ENCODE peak calls at places on chromosomes 11 and 22, in nine cellular contexts. L, A, T, N, Y, F, H, E and K are unnamed samples.
A peak's percentile ranks its signal among the peaks of the same experiment; 100 is the strongest.

GRCh38 chr11:118003021-118003423 is 16.8 kb downstream of the IL10RA start:
- DNase-seq in H (no peak), Y (no peak), E (no peak), L (no peak), T (peak; percentile 9), F (no peak), N (no peak), A (no peak), K (no peak)

GRCh38 chr22:44309137-44309536 is 3.6 kb downstream of the SHISAL1 start:
- DNase-seq in A (peak; percentile 91), L (no peak), H (no peak), Y (no peak), N (peak; percentile 94), F (peak; percentile 80), E (no peak), T (peak; percentile 43), K (no peak)

GRCh38 chr22:49326558-49326957 is 501.1 kb downstream of the BRD1 start:
- DNase-seq in F (no peak), Y (peak; percentile 9), A (no peak), N (no peak), E (no peak), L (no peak), H (no peak), T (no peak), K (no peak)

GRCh38 chr11:47216141-47216798 is 1.5 kb downstream of the DDB2 start:
- DNase-seq in Y (no peak), A (peak; percentile 88), F (peak; percentile 44), T (peak; percentile 68), L (peak; percentile 55), N (peak; percentile 72), H (no peak), E (peak; percentile 46), K (no peak)

GRCh38 chr22:44182591-44183588 is 2.2 kb downstream of the PARVG start:
- DNase-seq in L (no peak), F (no peak), N (no peak), T (peak; percentile 62), Y (peak; percentile 88), H (peak; percentile 37), A (no peak), E (no peak), K (peak; percentile 35)

GRCh38 chr11:34825670-34826383 is 90.4 kb downstream of the APIP start:
- DNase-seq in F (no peak), N (no peak), H (no peak), Y (peak; percentile 57), E (peak; percentile 68), L (no peak), A (no peak), T (peak; percentile 76), K (no peak)

GRCh38 chr11:118892515-118892914 is 8.8 kb downstream of the CXCR5 start:
- DNase-seq in F (no peak), N (no peak), Y (no peak), H (peak; percentile 49), L (no peak), E (no peak), T (peak; percentile 58), A (no peak), K (peak; percentile 93)

GRCh38 chr11:1336836-1337646 is 27.6 kb upstream of the TOLLIP start:
- DNase-seq in L (no peak), T (peak; percentile 41), E (no peak), F (peak; percentile 65), H (peak; percentile 52), Y (peak; percentile 79), A (no peak), N (no peak), K (no peak)

GRCh38 chr11:34639545-34639944 is 18.7 kb downstream of the EHF start:
- DNase-seq in L (no peak), H (no peak), A (no peak), E (no peak), Y (no peak), T (peak; percentile 55), F (no peak), N (no peak), K (no peak)

GRCh38 chr11:66313321-66314185 is 3.3 kb downstream of the CD248 start:
- DNase-seq in A (no peak), E (no peak), L (no peak), Y (peak; percentile 55), T (no peak), H (no peak), F (peak; percentile 74), N (peak; percentile 50), K (no peak)

GRCh38 chr11:38530226-38530625 is 1932.2 kb upstream of the RAG2 start:
- DNase-seq in N (no peak), H (no peak), Y (no peak), L (no peak), A (no peak), F (no peak), E (no peak), T (no peak), K (no peak)

GRCh38 chr11:102320679-102321078 is 3.4 kb downstream of the BIRC3 start:
- DNase-seq in F (no peak), Y (no peak), E (no peak), N (no peak), T (no peak), A (no peak), H (no peak), L (no peak), K (no peak)

GRCh38 chr11:122019908-122020694 is 95.9 kb downstream of the BLID start:
- DNase-seq in E (no peak), Y (no peak), H (no peak), L (no peak), F (no peak), T (no peak), N (no peak), A (no peak), K (no peak)

GRCh38 chr11:16194566-16194965 is 161.8 kb downstream of the SOX6 start:
- DNase-seq in L (no peak), F (no peak), A (peak; percentile 23), E (no peak), T (no peak), N (no peak), Y (no peak), H (no peak), K (no peak)

GRCh38 chr22:20017622-20017958 is 967 bp upstream of the ARVCF start:
- DNase-seq in H (no peak), Y (no peak), T (no peak), F (no peak), A (no peak), E (no peak), N (no peak), L (no peak), K (no peak)

GRCh38 chr22:20020533-20021195 is at the start of gene TANGO2:
- DNase-seq in Y (peak; percentile 94), N (peak; percentile 90), L (peak; percentile 55), T (peak; percentile 95), H (peak; percentile 90), F (peak; percentile 94), E (peak; percentile 92), A (peak; percentile 86), K (peak; percentile 83)

GRCh38 chr22:20018001-20018400 is 1.4 kb upstream of the ARVCF start:
- DNase-seq in L (no peak), A (no peak), T (no peak), F (no peak), Y (no peak), E (no peak), H (no peak), N (no peak), K (no peak)

GRCh38 chr22:20021196-20022181 is 579 bp downstream of the TANGO2 start:
- DNase-seq in N (peak; percentile 33), E (peak; percentile 52), F (no peak), Y (peak; percentile 85), T (peak; percentile 42), L (no peak), A (peak; percentile 20), H (no peak), K (no peak)

GRCh38 chr22:20019661-20020532 is 1.0 kb upstream of the TANGO2 start:
- DNase-seq in Y (no peak), A (no peak), E (no peak), L (no peak), N (no peak), H (no peak), T (no peak), F (no peak), K (no peak)
- H3K4me3 ChIP-seq in Y (peak overlapping the region; percentile 99), A (no peak overlapping the region), E (peak overlapping the region; percentile 89), L (peak overlapping the region; percentile 86), N (peak overlapping the region; percentile 55), H (peak overlapping the region; percentile 91), T (peak overlapping the region; percentile 86), F (peak overlapping the region; percentile 79), K (peak overlapping the region; percentile 63)

DNA sequence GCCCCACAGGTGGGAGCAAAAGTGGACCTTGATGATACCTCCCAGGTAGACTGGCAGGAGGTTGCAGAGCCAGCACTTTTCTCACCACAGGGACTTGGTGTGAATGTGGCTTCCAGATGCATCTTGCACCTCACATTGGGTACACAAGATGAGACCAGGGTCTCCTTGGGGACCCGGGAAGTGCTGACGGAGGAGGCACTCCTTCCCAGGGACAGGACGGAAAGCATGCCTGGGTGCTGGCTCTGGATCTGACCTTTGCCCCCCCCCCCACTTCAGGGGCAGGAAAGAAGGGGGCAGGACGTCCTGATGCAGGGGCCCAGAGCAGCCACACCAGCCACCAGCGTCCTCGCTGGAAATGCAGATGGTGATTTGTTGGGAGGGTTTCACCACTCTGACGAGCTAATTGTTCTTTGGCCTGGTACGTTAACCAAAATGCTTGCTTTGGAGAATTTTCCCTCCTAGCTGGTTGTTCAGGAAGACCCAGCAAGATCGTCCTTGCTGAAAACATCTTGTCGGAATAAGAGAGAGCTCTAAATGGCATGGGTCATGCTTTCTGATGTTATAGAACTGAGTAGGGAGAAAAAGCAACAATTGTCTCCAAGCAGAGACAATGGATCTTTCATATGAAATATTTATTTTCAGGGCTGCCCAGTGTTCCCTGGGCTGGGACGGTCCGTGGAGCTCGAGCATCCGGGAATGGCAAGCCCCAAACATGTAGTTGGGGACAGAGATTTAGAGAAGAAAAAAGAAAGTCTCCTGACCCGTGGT is 74.4 kb upstream of the PPARA start:
- DNase-seq in H (no peak), T (peak; percentile 8), E (no peak), N (no peak), Y (peak; percentile 32), F (peak; percentile 30), A (no peak), L (no peak), K (no peak)
- H3K4me3 ChIP-seq in H (no peak overlapping the region), T (peak overlapping the region; percentile 73), E (peak overlapping the region; percentile 93), N (peak overlapping the region; percentile 93), Y (peak overlapping the region; percentile 93), F (peak overlapping the region; percentile 94), A (peak overlapping the region; percentile 86), L (peak overlapping the region; percentile 86), K (no peak overlapping the region)

GRCh38 chr11:134443246-134443645 is 31.2 kb upstream of the B3GAT1 start:
- DNase-seq in N (no peak), F (no peak), Y (no peak), T (no peak), A (no peak), L (no peak), E (no peak), H (no peak), K (no peak)
- H3K4me3 ChIP-seq in N (no peak overlapping the region), F (no peak overlapping the region), Y (no peak overlapping the region), T (no peak overlapping the region), A (no peak overlapping the region), L (no peak overlapping the region), E (no peak overlapping the region), H (no peak overlapping the region), K (no peak overlapping the region)

DNA sequence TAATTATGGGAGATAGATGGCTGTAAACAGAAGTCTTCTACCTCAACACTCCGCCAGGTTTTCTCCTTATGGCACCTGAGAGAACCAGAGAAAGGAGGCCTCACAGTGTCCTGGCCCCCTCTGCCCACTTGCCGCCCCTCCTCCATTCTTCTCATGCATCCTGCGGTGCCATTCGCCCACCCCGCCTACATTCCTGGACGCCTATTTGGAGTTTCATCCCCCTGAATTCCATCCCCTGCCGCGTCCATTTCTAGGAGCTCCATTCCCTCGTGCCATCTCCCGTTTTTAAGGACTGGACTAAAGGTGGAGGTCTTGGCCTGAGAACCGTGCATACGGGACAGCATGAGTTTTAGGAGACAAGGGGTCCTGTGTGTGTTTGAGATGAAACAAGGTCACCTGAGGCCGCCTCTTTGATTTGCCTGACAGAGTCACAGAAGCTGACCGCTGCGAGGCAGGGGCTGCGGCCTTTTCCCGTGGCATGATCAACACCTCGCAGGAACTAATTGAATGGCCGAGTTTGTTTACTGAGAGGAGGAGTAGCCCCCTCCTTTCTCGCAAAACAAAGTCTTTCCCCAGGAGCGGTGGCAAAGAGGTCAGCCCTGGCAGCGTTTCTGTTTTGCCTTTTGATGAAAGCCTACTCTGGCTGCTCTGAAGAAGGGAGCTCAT is 246.2 kb downstream of the ST3GAL4 start:
- DNase-seq in E (no peak), Y (no peak), A (no peak), L (no peak), N (no peak), F (no peak), H (no peak), T (no peak), K (no peak)
- H3K4me3 ChIP-seq in E (no peak overlapping the region), Y (no peak overlapping the region), A (no peak overlapping the region), L (no peak overlapping the region), N (no peak overlapping the region), F (no peak overlapping the region), H (no peak overlapping the region), T (no peak overlapping the region), K (no peak overlapping the region)